ENCODE peak calls at places on chromosomes 4 and X, in ten cellular contexts. One of them, this sample, is unnamed.
A peak's percentile ranks its signal among the peaks of the same experiment; 100 is the strongest.

GRCh38 chrX:40083120-40083978 is 14.4 kb downstream of the BCOR start:
- DNase-seq in H9: peak; percentile 72
- DNase-seq in uterus: peak; percentile 44
- DNase-seq in Peyer's patch: peak; percentile 38
- DNase-seq in aorta: peak; percentile 81
- DNase-seq in body of pancreas: peak; percentile 64
- DNase-seq in testis: peak; percentile 30
- DNase-seq in stomach: peak; percentile 73
- DNase-seq in astrocyte: no peak
- DNase-seq in right lobe of liver: peak; percentile 77
- DNase-seq in this sample: peak; percentile 73

GRCh38 chrX:24759786-24760185 is 66.1 kb downstream of the POLA1 start:
- DNase-seq in H9: no peak
- DNase-seq in uterus: no peak
- DNase-seq in Peyer's patch: no peak
- DNase-seq in aorta: no peak
- DNase-seq in body of pancreas: no peak
- DNase-seq in testis: no peak
- DNase-seq in stomach: no peak
- DNase-seq in astrocyte: no peak
- DNase-seq in right lobe of liver: no peak
- DNase-seq in this sample: no peak

GRCh38 chrX:134026732-134027311 is 41.4 kb upstream of the GPC3 start:
- DNase-seq in H9: peak; percentile 61
- DNase-seq in uterus: peak; percentile 37
- DNase-seq in Peyer's patch: no peak
- DNase-seq in aorta: no peak
- DNase-seq in body of pancreas: peak; percentile 54
- DNase-seq in testis: peak; percentile 46
- DNase-seq in stomach: peak; percentile 34
- DNase-seq in astrocyte: peak; percentile 1
- DNase-seq in right lobe of liver: no peak
- DNase-seq in this sample: no peak

GRCh38 chr4:52704133-52704532 is 45.0 kb upstream of the USP46 start:
- DNase-seq in H9: no peak
- DNase-seq in uterus: no peak
- DNase-seq in Peyer's patch: no peak
- DNase-seq in aorta: no peak
- DNase-seq in body of pancreas: no peak
- DNase-seq in testis: no peak
- DNase-seq in stomach: no peak
- DNase-seq in astrocyte: no peak
- DNase-seq in right lobe of liver: no peak
- DNase-seq in this sample: no peak

GRCh38 chr4:125664091-125664767 is 349.5 kb downstream of the FAT4 start:
- DNase-seq in H9: no peak
- DNase-seq in uterus: no peak
- DNase-seq in Peyer's patch: no peak
- DNase-seq in aorta: no peak
- DNase-seq in body of pancreas: no peak
- DNase-seq in testis: no peak
- DNase-seq in stomach: no peak
- DNase-seq in astrocyte: no peak
- DNase-seq in right lobe of liver: no peak
- DNase-seq in this sample: no peak

GRCh38 chrX:2691543-2692220 is 587 bp downstream of the CD99 start:
- DNase-seq in H9: no peak
- DNase-seq in uterus: peak; percentile 60
- DNase-seq in Peyer's patch: peak; percentile 31
- DNase-seq in aorta: peak; percentile 88
- DNase-seq in body of pancreas: peak; percentile 48
- DNase-seq in testis: peak; percentile 72
- DNase-seq in stomach: peak; percentile 29
- DNase-seq in astrocyte: peak; percentile 34
- DNase-seq in right lobe of liver: peak; percentile 64
- DNase-seq in this sample: peak; percentile 92

GRCh38 chr4:117429506-117429905 is 344.1 kb upstream of the TRAM1L1 start:
- DNase-seq in H9: no peak
- DNase-seq in uterus: no peak
- DNase-seq in Peyer's patch: no peak
- DNase-seq in aorta: peak; percentile 31
- DNase-seq in body of pancreas: no peak
- DNase-seq in testis: no peak
- DNase-seq in stomach: no peak
- DNase-seq in astrocyte: no peak
- DNase-seq in right lobe of liver: peak; percentile 37
- DNase-seq in this sample: no peak

GRCh38 chrX:41822917-41823316 is 98.9 kb downstream of the GPR82 start:
- DNase-seq in H9: no peak
- DNase-seq in uterus: no peak
- DNase-seq in Peyer's patch: no peak
- DNase-seq in aorta: no peak
- DNase-seq in body of pancreas: no peak
- DNase-seq in testis: no peak
- DNase-seq in stomach: no peak
- DNase-seq in astrocyte: no peak
- DNase-seq in right lobe of liver: no peak
- DNase-seq in this sample: no peak

GRCh38 chr4:56301181-56302076 is 85.9 kb downstream of the AASDH start:
- DNase-seq in H9: peak; percentile 71
- DNase-seq in uterus: peak; percentile 55
- DNase-seq in Peyer's patch: peak; percentile 49
- DNase-seq in aorta: no peak
- DNase-seq in body of pancreas: peak; percentile 76
- DNase-seq in testis: peak; percentile 85
- DNase-seq in stomach: peak; percentile 74
- DNase-seq in astrocyte: peak; percentile 92
- DNase-seq in right lobe of liver: peak; percentile 68
- DNase-seq in this sample: peak; percentile 86

GRCh38 chr4:37758226-37758625 is 68.3 kb upstream of the PGM2 start:
- DNase-seq in H9: no peak
- DNase-seq in uterus: peak; percentile 43
- DNase-seq in Peyer's patch: no peak
- DNase-seq in aorta: no peak
- DNase-seq in body of pancreas: peak; percentile 29
- DNase-seq in testis: no peak
- DNase-seq in stomach: no peak
- DNase-seq in astrocyte: peak; percentile 48
- DNase-seq in right lobe of liver: no peak
- DNase-seq in this sample: peak; percentile 53

GRCh38 chrX:72247206-72247944 is 8.5 kb upstream of the ERCC6L start:
- DNase-seq in H9: no peak
- DNase-seq in uterus: no peak
- DNase-seq in Peyer's patch: no peak
- DNase-seq in aorta: no peak
- DNase-seq in body of pancreas: peak; percentile 50
- DNase-seq in testis: peak; percentile 24
- DNase-seq in stomach: peak; percentile 73
- DNase-seq in astrocyte: no peak
- DNase-seq in right lobe of liver: no peak
- DNase-seq in this sample: peak; percentile 48

GRCh38 chrX:72238721-72239475 is at the start of gene ERCC6L:
- DNase-seq in H9: peak; percentile 92
- DNase-seq in uterus: peak; percentile 86
- DNase-seq in Peyer's patch: peak; percentile 70
- DNase-seq in aorta: peak; percentile 95
- DNase-seq in body of pancreas: peak; percentile 87
- DNase-seq in testis: peak; percentile 89
- DNase-seq in stomach: peak; percentile 90
- DNase-seq in astrocyte: peak; percentile 67
- DNase-seq in right lobe of liver: peak; percentile 91
- DNase-seq in this sample: peak; percentile 89

GRCh38 chrX:72240976-72241375 is 2.1 kb upstream of the ERCC6L start:
- DNase-seq in H9: no peak
- DNase-seq in uterus: no peak
- DNase-seq in Peyer's patch: no peak
- DNase-seq in aorta: no peak
- DNase-seq in body of pancreas: no peak
- DNase-seq in testis: no peak
- DNase-seq in stomach: no peak
- DNase-seq in astrocyte: no peak
- DNase-seq in right lobe of liver: no peak
- DNase-seq in this sample: no peak

GRCh38 chrX:72245461-72246089 is 6.7 kb upstream of the ERCC6L start:
- DNase-seq in H9: peak; percentile 54
- DNase-seq in uterus: no peak
- DNase-seq in Peyer's patch: peak; percentile 25
- DNase-seq in aorta: peak; percentile 81
- DNase-seq in body of pancreas: peak; percentile 59
- DNase-seq in testis: peak; percentile 66
- DNase-seq in stomach: peak; percentile 77
- DNase-seq in astrocyte: no peak
- DNase-seq in right lobe of liver: no peak
- DNase-seq in this sample: peak; percentile 64

DNA sequence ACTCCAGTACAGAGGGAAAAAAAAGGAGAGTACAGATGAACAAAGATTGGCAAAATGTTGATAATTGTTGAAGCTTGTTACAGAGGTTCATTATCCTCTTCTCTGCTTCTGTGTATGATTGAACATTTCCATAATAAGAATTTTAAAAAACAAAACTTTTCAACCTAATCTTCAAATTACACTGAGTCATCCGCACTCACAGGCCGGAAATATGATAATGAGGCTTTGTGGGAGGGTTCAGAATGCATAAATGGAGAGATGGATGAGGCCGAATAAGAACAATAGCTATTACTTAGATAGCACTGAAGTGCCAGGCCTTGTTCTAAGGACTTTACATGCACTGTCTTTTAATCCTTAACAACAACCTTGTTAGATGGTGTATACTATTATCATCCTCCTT is 4.6 kb upstream of the ERCC6L start:
- DNase-seq in H9: no peak
- DNase-seq in uterus: no peak
- DNase-seq in Peyer's patch: no peak
- DNase-seq in aorta: no peak
- DNase-seq in body of pancreas: no peak
- DNase-seq in testis: no peak
- DNase-seq in stomach: no peak
- DNase-seq in astrocyte: peak; percentile 60
- DNase-seq in right lobe of liver: no peak
- DNase-seq in this sample: no peak
- H3K27ac ChIP-seq in H9: no peak overlapping the region
- H3K27ac ChIP-seq in uterus: no peak overlapping the region
- H3K27ac ChIP-seq in Peyer's patch: no peak overlapping the region
- H3K27ac ChIP-seq in aorta: no peak overlapping the region
- H3K27ac ChIP-seq in body of pancreas: no peak overlapping the region
- H3K27ac ChIP-seq in testis: no peak overlapping the region
- H3K27ac ChIP-seq in stomach: no peak overlapping the region
- H3K27ac ChIP-seq in astrocyte: peak overlapping the region; percentile 19
- H3K27ac ChIP-seq in right lobe of liver: no peak overlapping the region
- H3K27ac ChIP-seq in this sample: no peak overlapping the region

DNA sequence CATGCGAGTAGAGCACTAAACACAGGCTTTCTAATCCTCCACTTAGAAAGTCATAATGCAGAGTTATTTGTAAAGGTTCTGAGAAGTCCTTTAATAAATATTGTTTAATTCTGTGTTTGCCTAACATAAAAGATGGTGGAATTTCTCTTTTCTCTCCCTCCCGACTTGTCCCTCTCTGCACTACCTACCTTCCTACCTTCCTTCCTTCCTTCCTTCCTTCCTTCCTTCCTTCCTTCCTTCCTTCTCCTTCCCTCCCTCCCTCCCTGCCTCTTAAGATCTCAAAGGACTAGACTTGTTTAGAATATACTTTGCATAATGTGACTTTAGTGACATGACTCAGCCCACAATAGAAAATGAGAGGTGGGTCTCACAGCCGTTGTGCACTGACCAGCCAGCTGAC is 156.3 kb upstream of the TAPT1 start:
- DNase-seq in H9: no peak
- DNase-seq in uterus: no peak
- DNase-seq in Peyer's patch: no peak
- DNase-seq in aorta: no peak
- DNase-seq in body of pancreas: no peak
- DNase-seq in testis: no peak
- DNase-seq in stomach: no peak
- DNase-seq in astrocyte: no peak
- DNase-seq in right lobe of liver: no peak
- DNase-seq in this sample: no peak
- H3K4me1 ChIP-seq in H9: no peaks in the 10 kb centered on the region
- H3K4me1 ChIP-seq in uterus: no peaks in the 10 kb centered on the region
- H3K4me1 ChIP-seq in Peyer's patch: no peaks in the 10 kb centered on the region
- H3K4me1 ChIP-seq in aorta: no peaks in the 10 kb centered on the region
- H3K4me1 ChIP-seq in body of pancreas: no peaks in the 10 kb centered on the region
- H3K4me1 ChIP-seq in testis: no peaks in the 10 kb centered on the region
- H3K4me1 ChIP-seq in stomach: no peaks in the 10 kb centered on the region
- H3K4me1 ChIP-seq in astrocyte: no peaks in the 10 kb centered on the region
- H3K4me1 ChIP-seq in right lobe of liver: no peaks in the 10 kb centered on the region
- H3K4me1 ChIP-seq in this sample: no peaks in the 10 kb centered on the region

GRCh38 chrX:11766487-11766886 is 8.4 kb downstream of the MSL3 start:
- DNase-seq in H9: no peak
- DNase-seq in uterus: no peak
- DNase-seq in Peyer's patch: no peak
- DNase-seq in aorta: no peak
- DNase-seq in body of pancreas: no peak
- DNase-seq in testis: no peak
- DNase-seq in stomach: no peak
- DNase-seq in astrocyte: no peak
- DNase-seq in right lobe of liver: no peak
- DNase-seq in this sample: no peak
- H3K27ac ChIP-seq in H9: no peak overlapping the region
- H3K27ac ChIP-seq in uterus: no peak overlapping the region
- H3K27ac ChIP-seq in Peyer's patch: peak overlapping the region; percentile 42
- H3K27ac ChIP-seq in aorta: no peak overlapping the region
- H3K27ac ChIP-seq in body of pancreas: no peak overlapping the region
- H3K27ac ChIP-seq in testis: no peak overlapping the region
- H3K27ac ChIP-seq in stomach: no peak overlapping the region
- H3K27ac ChIP-seq in astrocyte: no peak overlapping the region
- H3K27ac ChIP-seq in right lobe of liver: no peak overlapping the region
- H3K27ac ChIP-seq in this sample: no peak overlapping the region

GRCh38 chr4:3851881-3852280 is 85.7 kb downstream of the ADRA2C start:
- DNase-seq in H9: no peak
- DNase-seq in uterus: no peak
- DNase-seq in Peyer's patch: no peak
- DNase-seq in aorta: no peak
- DNase-seq in body of pancreas: no peak
- DNase-seq in testis: no peak
- DNase-seq in stomach: no peak
- DNase-seq in astrocyte: no peak
- DNase-seq in right lobe of liver: no peak
- DNase-seq in this sample: peak; percentile 27

GRCh38 chr4:3853388-3854035 is 87.3 kb downstream of the ADRA2C start:
- DNase-seq in H9: no peak
- DNase-seq in uterus: no peak
- DNase-seq in Peyer's patch: no peak
- DNase-seq in aorta: no peak
- DNase-seq in body of pancreas: no peak
- DNase-seq in testis: no peak
- DNase-seq in stomach: no peak
- DNase-seq in astrocyte: no peak
- DNase-seq in right lobe of liver: peak; percentile 29
- DNase-seq in this sample: no peak

GRCh38 chr4:3851211-3851610 is 85.0 kb downstream of the ADRA2C start:
- DNase-seq in H9: peak; percentile 84
- DNase-seq in uterus: no peak
- DNase-seq in Peyer's patch: no peak
- DNase-seq in aorta: no peak
- DNase-seq in body of pancreas: no peak
- DNase-seq in testis: no peak
- DNase-seq in stomach: no peak
- DNase-seq in astrocyte: no peak
- DNase-seq in right lobe of liver: no peak
- DNase-seq in this sample: no peak

GRCh38 chr4:3852751-3853150 is 86.6 kb downstream of the ADRA2C start:
- DNase-seq in H9: no peak
- DNase-seq in uterus: no peak
- DNase-seq in Peyer's patch: no peak
- DNase-seq in aorta: no peak
- DNase-seq in body of pancreas: no peak
- DNase-seq in testis: no peak
- DNase-seq in stomach: no peak
- DNase-seq in astrocyte: no peak
- DNase-seq in right lobe of liver: no peak
- DNase-seq in this sample: no peak

GRCh38 chr4:3852309-3852708 is 86.1 kb downstream of the ADRA2C start:
- DNase-seq in H9: peak; percentile 82
- DNase-seq in uterus: no peak
- DNase-seq in Peyer's patch: no peak
- DNase-seq in aorta: no peak
- DNase-seq in body of pancreas: no peak
- DNase-seq in testis: no peak
- DNase-seq in stomach: no peak
- DNase-seq in astrocyte: no peak
- DNase-seq in right lobe of liver: no peak
- DNase-seq in this sample: peak; percentile 19
- H3K4me1 ChIP-seq in H9: peaks cover 13% of the 10 kb centered on the region
- H3K4me1 ChIP-seq in uterus: no peaks in the 10 kb centered on the region
- H3K4me1 ChIP-seq in Peyer's patch: no peaks in the 10 kb centered on the region
- H3K4me1 ChIP-seq in aorta: no peaks in the 10 kb centered on the region
- H3K4me1 ChIP-seq in body of pancreas: no peaks in the 10 kb centered on the region
- H3K4me1 ChIP-seq in testis: no peaks in the 10 kb centered on the region
- H3K4me1 ChIP-seq in stomach: no peaks in the 10 kb centered on the region
- H3K4me1 ChIP-seq in astrocyte: no peaks in the 10 kb centered on the region
- H3K4me1 ChIP-seq in right lobe of liver: no peaks in the 10 kb centered on the region
- H3K4me1 ChIP-seq in this sample: no peaks in the 10 kb centered on the region

This sample was measured in right cardiac atrium.